ENCODE peak calls at places on chromosomes 16 and 17, in ten cellular contexts. One of them, this sample, is unnamed.

GRCh38 chr16:2815299-2815771 is 1.7 kb upstream of the PRSS21 start:
- DNase-seq in testis: peak; percentile 51
- DNase-seq in H1: no peak
- DNase-seq in spleen: peak; percentile 35
- DNase-seq in breast epithelium: no peak
- DNase-seq in body of pancreas: no peak
- DNase-seq in HCT116: no peak
- DNase-seq in GM12878: no peak
- DNase-seq in esophagus squamous epithelium: no peak
- DNase-seq in A549: no peak
- DNase-seq in this sample: no peak

GRCh38 chr16:752008-752315 is 8.6 kb upstream of the MSLN start:
- DNase-seq in testis: no peak
- DNase-seq in H1: no peak
- DNase-seq in spleen: no peak
- DNase-seq in breast epithelium: no peak
- DNase-seq in body of pancreas: no peak
- DNase-seq in HCT116: no peak
- DNase-seq in GM12878: no peak
- DNase-seq in esophagus squamous epithelium: no peak
- DNase-seq in A549: no peak
- DNase-seq in this sample: no peak

GRCh38 chr16:51762081-51762995 is 611.3 kb upstream of the SALL1 start:
- DNase-seq in testis: peak; percentile 87
- DNase-seq in H1: peak; percentile 19
- DNase-seq in spleen: peak; percentile 79
- DNase-seq in breast epithelium: peak; percentile 47
- DNase-seq in body of pancreas: peak; percentile 87
- DNase-seq in HCT116: no peak
- DNase-seq in GM12878: no peak
- DNase-seq in esophagus squamous epithelium: no peak
- DNase-seq in A549: peak; percentile 51
- DNase-seq in this sample: no peak

GRCh38 chr17:77927777-77928518 is 30.6 kb upstream of the TNRC6C start:
- DNase-seq in testis: no peak
- DNase-seq in H1: no peak
- DNase-seq in spleen: no peak
- DNase-seq in breast epithelium: no peak
- DNase-seq in body of pancreas: no peak
- DNase-seq in HCT116: no peak
- DNase-seq in GM12878: no peak
- DNase-seq in esophagus squamous epithelium: no peak
- DNase-seq in A549: no peak
- DNase-seq in this sample: no peak

GRCh38 chr16:8587065-8587464 is 3.2 kb downstream of the TMEM114 start:
- DNase-seq in testis: no peak
- DNase-seq in H1: no peak
- DNase-seq in spleen: no peak
- DNase-seq in breast epithelium: no peak
- DNase-seq in body of pancreas: no peak
- DNase-seq in HCT116: no peak
- DNase-seq in GM12878: no peak
- DNase-seq in esophagus squamous epithelium: no peak
- DNase-seq in A549: no peak
- DNase-seq in this sample: no peak

GRCh38 chr17:27530791-27531391 is 74.6 kb downstream of the KSR1 start:
- DNase-seq in testis: no peak
- DNase-seq in H1: no peak
- DNase-seq in spleen: peak; percentile 86
- DNase-seq in breast epithelium: no peak
- DNase-seq in body of pancreas: peak; percentile 53
- DNase-seq in HCT116: no peak
- DNase-seq in GM12878: no peak
- DNase-seq in esophagus squamous epithelium: no peak
- DNase-seq in A549: no peak
- DNase-seq in this sample: no peak

GRCh38 chr16:78770353-78771091 is 671.1 kb downstream of the WWOX start:
- DNase-seq in testis: peak; percentile 86
- DNase-seq in H1: peak; percentile 77
- DNase-seq in spleen: peak; percentile 95
- DNase-seq in breast epithelium: no peak
- DNase-seq in body of pancreas: peak; percentile 77
- DNase-seq in HCT116: no peak
- DNase-seq in GM12878: no peak
- DNase-seq in esophagus squamous epithelium: no peak
- DNase-seq in A549: peak; percentile 19
- DNase-seq in this sample: peak; percentile 33

GRCh38 chr16:53766304-53767016 is 62.5 kb downstream of the FTO start:
- DNase-seq in testis: no peak
- DNase-seq in H1: no peak
- DNase-seq in spleen: no peak
- DNase-seq in breast epithelium: no peak
- DNase-seq in body of pancreas: no peak
- DNase-seq in HCT116: no peak
- DNase-seq in GM12878: no peak
- DNase-seq in esophagus squamous epithelium: no peak
- DNase-seq in A549: no peak
- DNase-seq in this sample: no peak

GRCh38 chr17:32777436-32777835 is 99.5 kb downstream of the MYO1D start:
- DNase-seq in testis: no peak
- DNase-seq in H1: no peak
- DNase-seq in spleen: no peak
- DNase-seq in breast epithelium: no peak
- DNase-seq in body of pancreas: no peak
- DNase-seq in HCT116: no peak
- DNase-seq in GM12878: no peak
- DNase-seq in esophagus squamous epithelium: no peak
- DNase-seq in A549: peak; percentile 21
- DNase-seq in this sample: no peak

GRCh38 chr17:17500999-17501605 is 4.9 kb upstream of the RASD1 start:
- DNase-seq in testis: no peak
- DNase-seq in H1: no peak
- DNase-seq in spleen: peak; percentile 54
- DNase-seq in breast epithelium: no peak
- DNase-seq in body of pancreas: peak; percentile 70
- DNase-seq in HCT116: no peak
- DNase-seq in GM12878: no peak
- DNase-seq in esophagus squamous epithelium: no peak
- DNase-seq in A549: no peak
- DNase-seq in this sample: no peak

GRCh38 chr16:49081556-49081955 is 200.1 kb downstream of the CBLN1 start:
- DNase-seq in testis: no peak
- DNase-seq in H1: no peak
- DNase-seq in spleen: no peak
- DNase-seq in breast epithelium: no peak
- DNase-seq in body of pancreas: no peak
- DNase-seq in HCT116: no peak
- DNase-seq in GM12878: no peak
- DNase-seq in esophagus squamous epithelium: no peak
- DNase-seq in A549: no peak
- DNase-seq in this sample: no peak

GRCh38 chr17:57892820-57893595 is 43.2 kb upstream of the MRPS23 start:
- DNase-seq in testis: peak; percentile 89
- DNase-seq in H1: no peak
- DNase-seq in spleen: peak; percentile 90
- DNase-seq in breast epithelium: peak; percentile 96
- DNase-seq in body of pancreas: peak; percentile 94
- DNase-seq in HCT116: peak; percentile 75
- DNase-seq in GM12878: no peak
- DNase-seq in esophagus squamous epithelium: peak; percentile 30
- DNase-seq in A549: peak; percentile 90
- DNase-seq in this sample: peak; percentile 97

GRCh38 chr17:36972905-36973304 is 24.2 kb downstream of the AATF start:
- DNase-seq in testis: no peak
- DNase-seq in H1: no peak
- DNase-seq in spleen: no peak
- DNase-seq in breast epithelium: no peak
- DNase-seq in body of pancreas: no peak
- DNase-seq in HCT116: no peak
- DNase-seq in GM12878: no peak
- DNase-seq in esophagus squamous epithelium: no peak
- DNase-seq in A549: no peak
- DNase-seq in this sample: no peak
- H3K27ac ChIP-seq in testis: no peak overlapping the region
- H3K27ac ChIP-seq in H1: no peak overlapping the region
- H3K27ac ChIP-seq in spleen: no peak overlapping the region
- H3K27ac ChIP-seq in breast epithelium: no peak overlapping the region
- H3K27ac ChIP-seq in body of pancreas: no peak overlapping the region
- H3K27ac ChIP-seq in HCT116: no peak overlapping the region
- H3K27ac ChIP-seq in GM12878: no peak overlapping the region
- H3K27ac ChIP-seq in esophagus squamous epithelium: no peak overlapping the region
- H3K27ac ChIP-seq in A549: no peak overlapping the region
- H3K27ac ChIP-seq in this sample: no peak overlapping the region

DNA sequence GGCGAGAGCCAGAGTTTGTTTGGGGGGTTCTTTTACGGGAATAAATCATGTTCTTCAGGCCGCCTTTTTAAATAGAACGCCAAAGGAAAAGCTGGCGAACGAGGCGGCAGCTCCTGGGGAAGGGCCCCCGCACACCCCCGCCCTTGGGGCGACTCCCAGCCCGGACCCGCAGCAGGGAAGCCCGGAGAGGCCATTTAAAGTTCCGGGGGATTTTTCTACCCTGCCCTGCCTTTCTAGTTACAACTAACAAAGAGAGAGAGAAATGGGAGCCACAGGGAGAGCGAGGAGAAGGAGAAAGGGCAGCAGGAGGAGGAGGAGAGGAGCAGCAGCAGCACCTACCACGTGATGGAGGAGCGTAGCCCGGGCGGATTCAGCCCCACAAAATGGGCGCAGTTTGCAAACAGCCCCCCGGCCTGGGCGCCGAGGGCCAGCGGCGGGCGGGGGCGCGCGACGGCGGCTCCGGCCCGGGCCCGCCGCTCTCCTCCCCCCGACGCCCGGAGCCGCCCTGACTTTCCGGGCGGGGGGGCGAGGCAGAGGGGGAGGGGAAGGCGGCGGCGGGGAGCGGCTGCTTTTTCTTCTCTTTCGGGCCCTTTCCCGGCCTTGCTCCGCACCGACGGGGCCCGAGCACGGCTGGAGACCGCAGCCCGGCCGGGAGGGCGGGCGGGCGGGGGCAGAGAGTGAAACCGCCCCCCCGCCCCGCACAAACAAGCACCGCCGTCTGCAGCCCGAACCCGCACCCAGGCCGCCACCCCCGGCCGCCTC is 564 bp downstream of the KANSL1 start:
- DNase-seq in testis: peak; percentile 75
- DNase-seq in H1: no peak
- DNase-seq in spleen: peak; percentile 93
- DNase-seq in breast epithelium: peak; percentile 60
- DNase-seq in body of pancreas: peak; percentile 72
- DNase-seq in HCT116: no peak
- DNase-seq in GM12878: no peak
- DNase-seq in esophagus squamous epithelium: no peak
- DNase-seq in A549: peak; percentile 89
- DNase-seq in this sample: peak; percentile 76
- TF ChIP-seq POLR2A in testis: no peak
- TF ChIP-seq POLR2A in H1: peak; percentile 96
- TF ChIP-seq POLR2A in spleen: no peak
- TF ChIP-seq POLR2A in breast epithelium: no peak
- TF ChIP-seq POLR2A in body of pancreas: peak; percentile 5
- TF ChIP-seq POLR2A in HCT116: peak; percentile 62
- TF ChIP-seq POLR2A in GM12878: peak; percentile 65
- TF ChIP-seq POLR2A in esophagus squamous epithelium: no peak
- TF ChIP-seq POLR2A in A549: peak; percentile 67
- TF ChIP-seq POLR2A in this sample: peak; percentile 66

DNA sequence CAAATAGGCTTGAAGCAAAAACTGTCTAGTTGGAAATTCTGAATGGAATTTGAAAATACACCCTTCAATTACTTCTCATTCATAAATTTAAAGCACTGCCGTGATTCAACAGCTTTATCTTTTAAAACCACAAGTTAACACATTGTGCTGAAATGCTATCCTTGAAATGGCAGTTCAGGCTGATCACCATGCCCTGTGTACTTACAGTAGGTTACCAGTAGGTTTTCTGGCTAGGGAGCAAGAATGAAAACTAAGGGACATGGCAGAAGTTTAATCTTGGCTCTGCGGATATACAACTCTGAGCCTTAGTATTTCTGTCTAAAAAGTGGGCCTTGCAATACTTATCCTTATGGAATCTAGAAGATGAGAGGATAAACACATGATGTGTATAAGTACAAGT is 28.0 kb downstream of the NXPH3 start:
- DNase-seq in testis: no peak
- DNase-seq in H1: no peak
- DNase-seq in spleen: no peak
- DNase-seq in breast epithelium: no peak
- DNase-seq in body of pancreas: no peak
- DNase-seq in HCT116: no peak
- DNase-seq in GM12878: no peak
- DNase-seq in esophagus squamous epithelium: no peak
- DNase-seq in A549: no peak
- DNase-seq in this sample: no peak
- TF ChIP-seq CTCF in testis: no peak
- TF ChIP-seq CTCF in H1: no peak
- TF ChIP-seq CTCF in spleen: no peak
- TF ChIP-seq CTCF in breast epithelium: peak; percentile 13
- TF ChIP-seq CTCF in body of pancreas: no peak
- TF ChIP-seq CTCF in HCT116: peak; percentile 23
- TF ChIP-seq CTCF in GM12878: no peak
- TF ChIP-seq CTCF in esophagus squamous epithelium: no peak
- TF ChIP-seq CTCF in A549: no peak
- TF ChIP-seq CTCF in this sample: no peak

GRCh38 chr17:41782142-41782541 is 4.4 kb downstream of the JUP start:
- DNase-seq in testis: no peak
- DNase-seq in H1: no peak
- DNase-seq in spleen: no peak
- DNase-seq in breast epithelium: no peak
- DNase-seq in body of pancreas: peak; percentile 34
- DNase-seq in HCT116: no peak
- DNase-seq in GM12878: no peak
- DNase-seq in esophagus squamous epithelium: no peak
- DNase-seq in A549: no peak
- DNase-seq in this sample: peak; percentile 88

GRCh38 chr17:41784207-41784744 is 2.2 kb downstream of the JUP start:
- DNase-seq in testis: no peak
- DNase-seq in H1: no peak
- DNase-seq in spleen: no peak
- DNase-seq in breast epithelium: peak; percentile 45
- DNase-seq in body of pancreas: peak; percentile 61
- DNase-seq in HCT116: peak; percentile 69
- DNase-seq in GM12878: no peak
- DNase-seq in esophagus squamous epithelium: no peak
- DNase-seq in A549: peak; percentile 80
- DNase-seq in this sample: peak; percentile 30

GRCh38 chr17:41779954-41780353 is 6.6 kb downstream of the JUP start:
- DNase-seq in testis: no peak
- DNase-seq in H1: no peak
- DNase-seq in spleen: no peak
- DNase-seq in breast epithelium: no peak
- DNase-seq in body of pancreas: no peak
- DNase-seq in HCT116: no peak
- DNase-seq in GM12878: no peak
- DNase-seq in esophagus squamous epithelium: no peak
- DNase-seq in A549: no peak
- DNase-seq in this sample: no peak

GRCh38 chr17:41785091-41785875 is 1.2 kb downstream of the JUP start:
- DNase-seq in testis: no peak
- DNase-seq in H1: peak; percentile 89
- DNase-seq in spleen: no peak
- DNase-seq in breast epithelium: no peak
- DNase-seq in body of pancreas: no peak
- DNase-seq in HCT116: no peak
- DNase-seq in GM12878: no peak
- DNase-seq in esophagus squamous epithelium: no peak
- DNase-seq in A549: no peak
- DNase-seq in this sample: peak; percentile 33

GRCh38 chr17:41781404-41782110 is 5.0 kb downstream of the JUP start:
- DNase-seq in testis: no peak
- DNase-seq in H1: no peak
- DNase-seq in spleen: no peak
- DNase-seq in breast epithelium: no peak
- DNase-seq in body of pancreas: no peak
- DNase-seq in HCT116: no peak
- DNase-seq in GM12878: no peak
- DNase-seq in esophagus squamous epithelium: no peak
- DNase-seq in A549: no peak
- DNase-seq in this sample: peak; percentile 72
- H3K27ac ChIP-seq in testis: no peak overlapping the region
- H3K27ac ChIP-seq in H1: no peak overlapping the region
- H3K27ac ChIP-seq in spleen: peak overlapping the region; percentile 51
- H3K27ac ChIP-seq in breast epithelium: peak overlapping the region; percentile 83
- H3K27ac ChIP-seq in body of pancreas: peak overlapping the region; percentile 95
- H3K27ac ChIP-seq in HCT116: peak overlapping the region; percentile 8
- H3K27ac ChIP-seq in GM12878: no peak overlapping the region
- H3K27ac ChIP-seq in esophagus squamous epithelium: peak overlapping the region; percentile 98
- H3K27ac ChIP-seq in A549: peak overlapping the region; percentile 67
- H3K27ac ChIP-seq in this sample: peak overlapping the region; percentile 94